ENCODE peak calls at places on chromosomes 2 and 18, in four cellular contexts. O is IMR-90, P is A549, L is GM12878. D is an unnamed sample.

GRCh38 chr2:85551698-85552678 is 9.3 kb downstream of the GGCX start:
- DNase-seq in O (peak; percentile 74), P (no peak), L (peak; percentile 56), D (peak; percentile 88)

GRCh38 chr18:79553696-79554095 is 125.9 kb upstream of the CTDP1 start:
- DNase-seq in O (no peak), P (no peak), L (no peak), D (no peak)

GRCh38 chr2:44549099-44549471 is 187.3 kb downstream of the CAMKMT start:
- DNase-seq in O (peak; percentile 78), P (peak; percentile 38), L (no peak), D (no peak)

GRCh38 chr2:167265004-167265403 is 376.7 kb downstream of the XIRP2 start:
- DNase-seq in O (no peak), P (no peak), L (no peak), D (no peak)

GRCh38 chr2:143702931-143703330 is 573.7 kb downstream of the ARHGAP15 start:
- DNase-seq in O (no peak), P (no peak), L (no peak), D (no peak)

GRCh38 chr2:173958198-173958846 is 6.9 kb downstream of the SP3 start:
- DNase-seq in O (no peak), P (no peak), L (no peak), D (no peak)

GRCh38 chr2:47038656-47039501 is 116.2 kb downstream of the STPG4 start:
- DNase-seq in O (no peak), P (no peak), L (peak; percentile 27), D (peak; percentile 6)

GRCh38 chr18:23814977-23815614 is 125.8 kb downstream of the LAMA3 start:
- DNase-seq in O (no peak), P (no peak), L (no peak), D (no peak)

GRCh38 chr2:98882971-98883779 is 52.9 kb downstream of the CRACDL start:
- DNase-seq in O (no peak), P (no peak), L (no peak), D (no peak)

GRCh38 chr2:45951025-45951737 is 299.7 kb downstream of the PRKCE start:
- DNase-seq in O (no peak), P (no peak), L (no peak), D (no peak)

GRCh38 chr2:128645631-128646030 is 327.0 kb upstream of the HS6ST1 start:
- DNase-seq in O (no peak), P (no peak), L (no peak), D (no peak)

GRCh38 chr2:119234021-119235019 is 10.7 kb downstream of the STEAP3 start:
- DNase-seq in O (peak; percentile 27), P (no peak), L (no peak), D (peak; percentile 45)

GRCh38 chr2:117571590-117572349 is 242.7 kb upstream of the DDX18 start:
- DNase-seq in O (no peak), P (no peak), L (no peak), D (no peak)

GRCh38 chr2:39153312-39153711 is 32.5 kb upstream of the SOS1 start:
- DNase-seq in O (peak; percentile 41), P (no peak), L (no peak), D (no peak)

GRCh38 chr18:74551936-74552555 is 17.7 kb downstream of the CNDP1 start:
- DNase-seq in O (peak; percentile 78), P (peak; percentile 70), L (peak; percentile 51), D (peak; percentile 69)

GRCh38 chr2:64288321-64288931 is 144.2 kb upstream of the PELI1 start:
- DNase-seq in O (peak; percentile 83), P (no peak), L (no peak), D (no peak)

GRCh38 chr18:36464126-36464651 is 166.7 kb downstream of the FHOD3 start:
- DNase-seq in O (peak; percentile 28), P (no peak), L (no peak), D (no peak)

GRCh38 chr2:14633451-14634211 is 1.1 kb downstream of the LRATD1 start:
- DNase-seq in O (no peak), P (no peak), L (no peak), D (no peak)

GRCh38 chr18:56315363-56315762 is 323.0 kb downstream of the TXNL1 start:
- DNase-seq in O (peak; percentile 60), P (no peak), L (no peak), D (no peak)

GRCh38 chr2:205386109-205386508 is 296.2 kb upstream of the NRP2 start:
- DNase-seq in O (no peak), P (no peak), L (no peak), D (no peak)

GRCh38 chr2:74883011-74883410 is 49.1 kb downstream of the HK2 start:
- DNase-seq in O (no peak), P (no peak), L (no peak), D (no peak)

GRCh38 chr18:45365835-45366234 is 249.4 kb upstream of the SLC14A2 start:
- DNase-seq in O (no peak), P (no peak), L (no peak), D (no peak)
- TF ChIP-seq ELK1 in O (no peak), P (no peak), L (no peak), D (no peak)

GRCh38 chr18:73249030-73249429 is 381.2 kb upstream of the NETO1 start:
- DNase-seq in O (no peak), P (no peak), L (no peak), D (no peak)

GRCh38 chr18:73244411-73244810 is 376.6 kb upstream of the NETO1 start:
- DNase-seq in O (peak; percentile 34), P (no peak), L (no peak), D (no peak)

GRCh38 chr18:73240899-73241298 is 373.1 kb upstream of the NETO1 start:
- DNase-seq in O (no peak), P (no peak), L (no peak), D (no peak)

DNA sequence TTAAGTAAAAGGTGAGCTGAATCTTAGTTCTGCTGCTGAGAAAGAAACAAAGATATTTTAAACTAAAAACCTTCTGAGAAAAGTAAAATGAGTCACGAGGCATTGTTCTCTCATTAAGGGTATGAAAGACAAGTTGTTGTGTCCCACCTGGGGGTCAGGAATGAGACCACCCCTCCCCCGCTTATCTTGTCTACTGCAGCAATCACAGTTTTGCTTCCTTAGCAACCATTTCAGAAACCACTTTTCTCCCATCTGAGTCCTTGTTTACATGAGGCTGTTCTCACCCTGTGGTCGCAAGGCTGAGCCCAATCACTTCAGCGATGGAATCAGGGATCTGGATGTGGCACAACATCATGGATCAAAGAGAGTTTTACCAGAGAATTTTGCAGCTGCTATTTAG is 377.6 kb upstream of the NETO1 start:
- DNase-seq in O (no peak), P (no peak), L (no peak), D (no peak)
- TF ChIP-seq RAD21 in O (no peak), P (no peak), L (no peak), D (no peak)

DNA sequence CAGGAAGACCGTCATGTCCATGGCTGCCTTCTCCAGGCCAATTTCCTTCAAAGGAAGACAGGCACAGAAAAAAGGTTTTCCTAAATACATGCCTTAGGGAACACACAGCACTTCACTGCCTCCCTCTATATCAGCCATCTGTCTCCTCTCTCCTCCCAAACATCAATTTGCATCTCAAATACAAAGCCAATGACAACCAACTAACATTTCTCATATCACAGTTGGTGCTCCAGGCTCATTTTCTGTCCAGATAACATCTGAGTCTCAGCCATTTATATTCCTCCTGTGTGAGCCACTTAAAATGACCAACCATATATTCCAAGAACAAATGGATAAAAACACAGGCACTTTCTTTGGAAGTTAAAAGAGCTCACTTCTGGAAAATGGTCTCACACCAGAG is 62.5 kb upstream of the ACAA2 start:
- DNase-seq in O (no peak), P (no peak), L (no peak), D (no peak)
- TF ChIP-seq ELK1 in O (no peak), P (no peak), L (no peak), D (no peak)

DNA sequence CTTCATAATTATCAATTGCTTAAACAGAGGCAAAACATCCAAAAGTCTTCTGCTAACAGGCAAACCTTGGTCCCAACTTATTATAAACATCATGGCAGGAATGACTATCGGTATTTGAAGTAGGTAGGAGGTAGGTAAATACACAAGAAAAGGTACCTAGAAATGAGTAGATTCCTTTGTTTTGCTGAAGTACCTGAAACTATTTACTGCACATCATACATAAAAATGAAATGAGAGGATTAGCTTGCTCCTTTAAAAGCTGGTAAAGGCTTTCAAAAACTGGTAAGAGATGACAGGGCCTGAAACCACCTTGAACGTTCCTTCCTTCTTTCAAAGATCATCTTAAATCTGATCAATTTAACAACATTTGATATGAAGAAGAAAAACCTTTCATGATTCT is 55.2 kb upstream of the MAPRE2 start:
- DNase-seq in O (no peak), P (no peak), L (no peak), D (no peak)
- TF ChIP-seq RAD21 in O (no peak), P (no peak), L (no peak), D (no peak)

GRCh38 chr2:196927318-196928225 is 1.1 kb upstream of the PGAP1 start:
- DNase-seq in O (peak; percentile 85), P (no peak), L (no peak), D (no peak)
- TF ChIP-seq ELK1 in O (no peak), P (no peak), L (no peak), D (no peak)

DNA sequence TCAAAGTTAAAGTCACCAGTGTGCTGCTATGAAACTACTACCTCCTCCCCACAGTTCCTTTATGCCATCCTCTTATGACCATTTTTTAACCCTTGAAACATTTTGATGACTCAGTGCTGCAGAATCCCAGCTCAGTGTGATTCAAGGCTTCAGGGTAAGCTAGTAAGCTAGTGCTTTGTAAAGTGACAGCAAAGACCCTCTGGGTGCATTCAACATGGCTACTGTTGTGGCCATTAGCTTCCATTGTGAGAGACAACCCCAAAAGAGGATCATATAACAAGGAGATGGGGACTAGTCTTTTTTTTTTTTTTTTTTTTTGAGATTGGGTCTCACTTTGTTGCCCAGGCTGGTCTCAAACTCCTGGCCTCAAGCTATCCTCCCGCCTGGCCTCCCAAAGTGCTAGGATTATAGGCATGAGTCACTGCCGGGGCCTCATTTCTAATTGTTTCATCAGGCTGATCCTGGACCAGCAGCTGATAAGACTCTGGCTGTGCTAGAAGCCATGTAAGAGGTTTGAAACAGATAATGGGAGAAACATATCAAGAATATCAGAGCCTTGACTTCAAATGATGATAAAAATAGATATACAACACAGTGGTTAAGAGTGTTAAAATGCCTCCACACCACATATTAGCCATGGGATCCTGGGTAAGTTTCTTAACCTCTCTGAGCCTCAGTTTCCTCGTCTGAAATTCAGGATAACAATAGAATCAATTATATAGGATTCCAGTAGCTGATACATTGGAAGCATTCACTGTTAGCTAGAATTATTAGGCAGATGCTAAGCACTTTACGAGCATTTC is 65.7 kb upstream of the RTN4 start:
- DNase-seq in O (peak; percentile 80), P (no peak), L (no peak), D (no peak)
- TF ChIP-seq RAD21 in O (no peak), P (no peak), L (no peak), D (no peak)

DNA sequence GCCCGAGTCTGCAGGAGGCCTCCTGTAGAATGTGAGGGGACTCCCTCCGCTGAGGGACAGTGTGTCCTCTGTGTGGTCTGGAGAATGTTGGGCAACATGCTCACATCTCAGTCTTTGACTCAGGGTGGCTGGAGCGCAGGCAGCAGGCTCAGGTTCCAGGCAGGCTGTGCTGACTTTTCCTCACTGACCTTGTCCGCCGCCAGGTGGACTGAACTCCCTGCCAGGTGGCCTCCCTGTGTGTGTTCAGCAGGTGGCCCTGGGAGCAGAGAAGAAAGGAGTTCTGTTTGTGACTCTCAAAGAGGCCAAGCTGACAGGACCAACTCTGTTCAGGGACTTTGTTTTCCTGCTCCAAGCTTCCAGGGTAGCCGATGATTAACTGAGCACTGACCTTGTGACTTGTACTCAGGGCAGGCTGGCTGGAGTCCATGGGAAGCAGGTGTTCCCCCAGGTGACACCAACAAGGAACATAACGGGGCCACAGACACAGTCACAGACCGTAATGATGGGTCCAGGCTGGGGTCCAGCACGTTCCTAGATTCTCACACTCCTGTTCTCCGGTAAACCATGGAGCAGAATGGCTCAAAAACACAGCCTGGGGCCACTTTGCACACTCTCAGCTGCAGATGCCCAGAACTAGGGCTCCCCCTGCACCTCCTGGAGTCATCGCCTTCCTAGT is 439.8 kb downstream of the RNF144A start:
- DNase-seq in O (no peak), P (no peak), L (no peak), D (no peak)
- TF ChIP-seq ELK1 in O (no peak), P (no peak), L (no peak), D (no peak)